ENCODE peak calls at places on chromosome 15, in four cellular contexts. I is prostate gland; S is fibroblast of lung; G is naive thymus-derived CD4-positive, alpha-beta T cell. V is an unnamed sample.

GRCh38 chr15:31328425-31328998 is 1.9 kb downstream of the KLF13 start:
- DNase-seq in G (peak; percentile 83), I (no peak), S (peak; percentile 32), V (peak; percentile 81)

GRCh38 chr15:41554915-41555314 is 4.1 kb upstream of the TYRO3 start:
- DNase-seq in G (no peak), S (no peak), I (no peak), V (no peak)

GRCh38 chr15:38193496-38193895 is 59.1 kb upstream of the SPRED1 start:
- DNase-seq in I (no peak), S (peak; percentile 41), G (no peak), V (no peak)

GRCh38 chr15:101207867-101208288 is 44.0 kb downstream of the CHSY1 start:
- DNase-seq in S (peak; percentile 73), G (no peak), I (no peak), V (no peak)

GRCh38 chr15:44735482-44736260 is 657 bp upstream of the TRIM69 start:
- DNase-seq in S (no peak), G (peak; percentile 36), I (no peak), V (no peak)

GRCh38 chr15:42693496-42693895 is 43.4 kb downstream of the CDAN1 start:
- DNase-seq in G (no peak), I (no peak), S (no peak), V (no peak)

GRCh38 chr15:37377428-37377827 is 277.1 kb upstream of the MEIS2 start:
- DNase-seq in I (no peak), G (no peak), S (no peak), V (no peak)

GRCh38 chr15:42359990-42360389 is 689 bp downstream of the CAPN3 start:
- DNase-seq in I (no peak), S (no peak), G (no peak), V (no peak)

GRCh38 chr15:61030451-61030850 is 198.7 kb downstream of the RORA start:
- DNase-seq in G (no peak), I (no peak), S (peak; percentile 29), V (no peak)

GRCh38 chr15:51377038-51377761 is 35.7 kb downstream of the GLDN start:
- DNase-seq in S (peak; percentile 83), I (no peak), G (no peak), V (no peak)

GRCh38 chr15:85704720-85705119 is 90.0 kb downstream of the KLHL25 start:
- DNase-seq in S (no peak), I (no peak), G (no peak), V (no peak)

GRCh38 chr15:73996939-73997338 is 2.4 kb downstream of the PML start:
- DNase-seq in G (no peak), S (no peak), I (no peak), V (peak; percentile 68)

GRCh38 chr15:60745469-60745971 is 266.6 kb upstream of the ICE2 start:
- DNase-seq in I (no peak), S (peak; percentile 35), G (no peak), V (no peak)

GRCh38 chr15:64430000-64430735 is 30.2 kb upstream of the ZNF609 start:
- DNase-seq in G (peak; percentile 29), I (peak; percentile 8), S (peak; percentile 94), V (peak; percentile 7)

GRCh38 chr15:72784233-72784876 is 797 bp upstream of the ADPGK start:
- DNase-seq in I (peak; percentile 66), G (no peak), S (peak; percentile 78), V (peak; percentile 76)

GRCh38 chr15:68558318-68559305 is 20.2 kb upstream of the CORO2B start:
- DNase-seq in G (peak; percentile 20), S (peak; percentile 16), I (no peak), V (peak; percentile 13)
- H3K4me1 ChIP-seq in G (peaks cover 9% of the 10 kb centered on the region), S (no peaks in the 10 kb centered on the region), I (no peaks in the 10 kb centered on the region), V (peaks cover 12% of the 10 kb centered on the region)

DNA sequence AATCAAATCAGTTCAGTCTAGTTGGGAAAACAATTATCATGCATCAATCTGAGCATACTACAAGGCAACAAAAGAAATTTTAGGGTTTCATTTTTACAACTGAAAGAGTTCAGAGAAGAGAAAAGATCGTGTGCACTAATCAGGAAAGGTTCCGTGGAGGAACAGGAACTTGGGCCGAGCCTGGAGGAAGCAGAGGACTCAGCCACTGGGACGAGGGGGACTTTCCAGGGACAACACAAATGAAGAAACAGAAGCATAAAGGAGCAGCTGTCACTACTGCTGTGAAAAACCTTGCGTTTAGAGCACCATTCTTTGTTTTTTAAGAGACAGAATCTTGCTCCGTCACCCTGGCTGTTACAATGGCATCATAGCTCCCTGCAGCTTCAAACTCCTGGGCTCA is 60.5 kb downstream of the MYO1E start:
- DNase-seq in G (no peak), S (no peak), I (no peak), V (no peak)
- H3K27ac ChIP-seq in G (no peak overlapping the region), S (no peak overlapping the region), I (no peak overlapping the region), V (no peak overlapping the region)

DNA sequence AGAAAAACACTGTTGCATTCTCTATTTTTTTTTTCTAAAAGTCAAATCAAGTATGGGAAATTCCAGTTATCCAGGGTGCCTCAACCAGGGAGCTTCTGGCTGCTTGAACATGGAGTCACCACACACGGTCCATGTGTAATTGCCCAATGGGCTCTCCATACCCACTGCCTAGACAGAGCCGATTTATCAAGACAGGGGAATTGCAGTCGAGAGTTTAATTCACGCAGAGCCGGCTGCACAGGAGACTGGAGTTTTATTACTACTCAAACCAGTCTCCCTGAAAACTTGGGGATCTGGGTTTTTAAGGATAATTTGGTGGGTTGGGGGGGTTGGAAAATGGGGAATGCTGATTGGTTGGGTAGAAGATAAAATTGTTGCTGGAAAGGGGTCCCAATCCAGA is 149.8 kb downstream of the TJP1 start:
- DNase-seq in I (no peak), S (no peak), G (no peak), V (no peak)
- H3K4me1 ChIP-seq in I (no peaks in the 10 kb centered on the region), S (peaks cover 9% of the 10 kb centered on the region), G (no peaks in the 10 kb centered on the region), V (no peaks in the 10 kb centered on the region)

DNA sequence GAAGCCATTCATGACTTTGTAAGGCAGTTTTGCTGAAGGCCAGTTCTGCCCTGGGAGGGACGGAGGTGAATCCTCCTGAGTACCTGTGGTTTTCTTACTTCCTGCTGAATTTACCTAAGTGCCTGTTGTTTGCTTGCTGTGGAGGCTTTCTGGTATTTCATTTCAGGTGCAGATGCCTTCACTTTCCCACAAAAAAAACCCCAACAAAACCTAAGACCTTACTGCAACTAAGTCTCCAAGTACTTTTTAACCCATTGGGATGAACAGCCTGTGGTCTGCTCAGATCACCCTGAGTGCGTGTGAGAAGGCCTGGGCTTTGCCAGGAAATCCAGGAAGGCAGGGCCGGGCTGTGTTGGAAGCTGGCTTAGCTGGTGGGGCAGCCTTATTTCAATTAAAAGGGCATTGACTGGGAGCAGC is 65.3 kb downstream of the IGF1R start:
- DNase-seq in S (peak; percentile 39), G (no peak), I (peak; percentile 47), V (peak; percentile 45)
- H3K27ac ChIP-seq in S (no peak overlapping the region), G (peak overlapping the region; percentile 57), I (no peak overlapping the region), V (no peak overlapping the region)

GRCh38 chr15:78006567-78007205 is 70.8 kb downstream of the TBC1D2B start:
- DNase-seq in G (no peak), I (peak; percentile 62), S (no peak), V (no peak)

GRCh38 chr15:78002996-78003395 is 74.5 kb downstream of the TBC1D2B start:
- DNase-seq in S (no peak), I (no peak), G (no peak), V (no peak)

GRCh38 chr15:78003539-78004008 is 73.9 kb downstream of the TBC1D2B start:
- DNase-seq in I (peak; percentile 77), S (no peak), G (no peak), V (no peak)

GRCh38 chr15:78004919-78005634 is 72.4 kb downstream of the TBC1D2B start:
- DNase-seq in G (no peak), I (peak; percentile 87), S (peak; percentile 90), V (no peak)

GRCh38 chr15:78004222-78004727 is 73.2 kb downstream of the TBC1D2B start:
- DNase-seq in G (no peak), S (no peak), I (no peak), V (no peak)
- H3K4me1 ChIP-seq in G (no peaks in the 10 kb centered on the region), S (peaks cover 21% of the 10 kb centered on the region), I (peaks cover 48% of the 10 kb centered on the region), V (no peaks in the 10 kb centered on the region)

GRCh38 chr15:78320173-78320572 is 20.0 kb upstream of the CRABP1 start:
- DNase-seq in I (no peak), G (no peak), S (no peak), V (no peak)
- H3K27ac ChIP-seq in I (no peak overlapping the region), G (no peak overlapping the region), S (no peak overlapping the region), V (no peak overlapping the region)

GRCh38 chr15:90025461-90026033 is 24.4 kb downstream of the ZNF710 start:
- DNase-seq in I (no peak), S (no peak), G (no peak), V (no peak)

GRCh38 chr15:90030376-90030775 is 29.3 kb downstream of the ZNF710 start:
- DNase-seq in S (no peak), I (no peak), G (no peak), V (no peak)

GRCh38 chr15:90029024-90029423 is 27.9 kb downstream of the ZNF710 start:
- DNase-seq in G (no peak), I (no peak), S (no peak), V (no peak)

GRCh38 chr15:90031231-90031791 is 30.2 kb downstream of the ZNF710 start:
- DNase-seq in G (no peak), I (no peak), S (peak; percentile 18), V (peak; percentile 15)

GRCh38 chr15:90028376-90028775 is 27.3 kb downstream of the ZNF710 start:
- DNase-seq in I (no peak), S (no peak), G (no peak), V (no peak)
- H3K4me1 ChIP-seq in I (no peaks in the 10 kb centered on the region), S (no peaks in the 10 kb centered on the region), G (peaks cover 10% of the 10 kb centered on the region), V (peaks cover 12% of the 10 kb centered on the region)

GRCh38 chr15:80474224-80474619 is 70.0 kb downstream of the ARNT2 start:
- DNase-seq in G (no peak), I (no peak), S (peak; percentile 47), V (no peak)

GRCh38 chr15:80475572-80475971 is 71.4 kb downstream of the ARNT2 start:
- DNase-seq in S (no peak), I (no peak), G (no peak), V (no peak)

GRCh38 chr15:80476036-80476435 is 71.9 kb downstream of the ARNT2 start:
- DNase-seq in S (peak; percentile 58), G (no peak), I (no peak), V (no peak)

GRCh38 chr15:80473574-80474223 is 69.5 kb downstream of the ARNT2 start:
- DNase-seq in G (no peak), I (no peak), S (no peak), V (no peak)

GRCh38 chr15:80474751-80475295 is 70.6 kb downstream of the ARNT2 start:
- DNase-seq in I (no peak), S (peak; percentile 95), G (no peak), V (no peak)
- H3K27ac ChIP-seq in I (no peak overlapping the region), S (no peak overlapping the region), G (no peak overlapping the region), V (no peak overlapping the region)

GRCh38 chr15:66617137-66618090 is 51.6 kb upstream of the LCTL start:
- DNase-seq in S (peak; percentile 88), G (no peak), I (peak; percentile 69), V (no peak)
- H3K4me1 ChIP-seq in S (peaks cover 13% of the 10 kb centered on the region), G (no peaks in the 10 kb centered on the region), I (peaks cover 13% of the 10 kb centered on the region), V (no peaks in the 10 kb centered on the region)

V was measured in CD4-positive, CD25-positive, alpha-beta regulatory T cell.